ENCODE peak calls at places on chromosomes 2 and 18, in five cellular contexts. V is RCC 7860, G is foreskin fibroblast, Q is GM13977, B is astrocyte. C is an unnamed sample.

GRCh38 chr2:73210019-73210418 is 4.0 kb upstream of the SMYD5 start:
- DNase-seq in V (no peak), G (no peak), Q (no peak), B (no peak), C (no peak)

GRCh38 chr18:51342815-51343214 is 145.3 kb upstream of the MEX3C start:
- DNase-seq in V (no peak), G (no peak), Q (no peak), B (peak; percentile 58), C (no peak)

GRCh38 chr18:52903858-52904257 is 563.9 kb downstream of the DCC start:
- DNase-seq in V (peak; percentile 8), G (peak; percentile 0), Q (peak; percentile 4), B (no peak), C (peak; percentile 33)

GRCh38 chr2:27672723-27673486 is 9.2 kb downstream of the SLC4A1AP start:
- DNase-seq in V (no peak), G (no peak), Q (no peak), B (no peak), C (no peak)

GRCh38 chr2:151560289-151560688 is 150.6 kb downstream of the RIF1 start:
- DNase-seq in V (peak; percentile 12), G (peak; percentile 24), Q (no peak), B (peak; percentile 72), C (no peak)

GRCh38 chr2:42974303-42974696 is 181.9 kb upstream of the HAAO start:
- DNase-seq in V (no peak), G (no peak), Q (no peak), B (no peak), C (no peak)

GRCh38 chr2:70553584-70554337 is at the start of gene TGFA:
- DNase-seq in V (peak; percentile 91), G (peak; percentile 11), Q (peak; percentile 71), B (peak; percentile 5), C (peak; percentile 60)

GRCh38 chr2:176504431-176504830 is 235.2 kb downstream of the MTX2 start:
- DNase-seq in V (no peak), G (no peak), Q (no peak), B (no peak), C (no peak)

GRCh38 chr2:241068942-241069810 is 32.9 kb downstream of the MTERF4 start:
- DNase-seq in V (no peak), G (no peak), Q (no peak), B (no peak), C (no peak)

GRCh38 chr18:7177131-7177744 is 53.7 kb upstream of the LRRC30 start:
- DNase-seq in V (peak; percentile 34), G (peak; percentile 72), Q (no peak), B (peak; percentile 49), C (peak; percentile 20)

GRCh38 chr2:3585239-3586109 is 9.4 kb upstream of the COLEC11 start:
- DNase-seq in V (no peak), G (peak; percentile 85), Q (no peak), B (peak; percentile 24), C (no peak)

GRCh38 chr2:134713606-134714005 is 5.2 kb downstream of the TMEM163 start:
- DNase-seq in V (no peak), G (no peak), Q (no peak), B (no peak), C (no peak)

GRCh38 chr2:10309286-10309685 is 6.6 kb downstream of the HPCAL1 start:
- DNase-seq in V (no peak), G (no peak), Q (no peak), B (no peak), C (no peak)

GRCh38 chr2:176132397-176133086 is 3.0 kb downstream of the HOXD8 start:
- DNase-seq in V (no peak), G (no peak), Q (no peak), B (no peak), C (no peak)

GRCh38 chr2:23697256-23697655 is 229.7 kb downstream of the ATAD2B start:
- DNase-seq in V (no peak), G (no peak), Q (peak; percentile 8), B (no peak), C (no peak)

GRCh38 chr2:31980674-31981356 is 30.0 kb downstream of the MEMO1 start:
- DNase-seq in V (peak; percentile 21), G (no peak), Q (peak; percentile 80), B (peak; percentile 15), C (peak; percentile 20)

GRCh38 chr18:13233746-13234527 is 15.4 kb downstream of the LDLRAD4 start:
- DNase-seq in V (no peak), G (no peak), Q (no peak), B (no peak), C (no peak)

GRCh38 chr18:41887100-41887499 is 67.9 kb upstream of the PIK3C3 start:
- DNase-seq in V (no peak), G (no peak), Q (no peak), B (peak; percentile 2), C (no peak)

GRCh38 chr2:66553370-66553769 is 118.4 kb downstream of the MEIS1 start:
- DNase-seq in V (no peak), G (no peak), Q (no peak), B (no peak), C (no peak)

GRCh38 chr2:61759718-61760117 is 94.1 kb downstream of the FAM161A start:
- DNase-seq in V (no peak), G (peak; percentile 62), Q (no peak), B (peak; percentile 67), C (no peak)

GRCh38 chr2:236790991-236791390 is 221.4 kb downstream of the ACKR3 start:
- DNase-seq in V (no peak), G (no peak), Q (no peak), B (no peak), C (no peak)